ENCODE peak calls at places on chromosomes 12 and 14, in seven cellular contexts. T is neural crest cell; S is CD4-positive, alpha-beta T cell; U is heart left ventricle; M is Calu3; R is HFFc6; D is MCF 10A. H is an unnamed sample.

GRCh38 chr14:53956427-53957201 is at the start of gene BMP4:
- DNase-seq in M (peak; percentile 90), R (peak; percentile 29), U (peak; percentile 86), S (no peak), T (no peak), D (no peak), H (peak; percentile 75)

GRCh38 chr14:100422556-100423420 is 99.6 kb downstream of the SLC25A47 start:
- DNase-seq in U (no peak), T (no peak), M (no peak), D (peak; percentile 24), S (no peak), R (no peak), H (no peak)

GRCh38 chr12:81758421-81759214 is 532 bp downstream of the PPFIA2 start:
- DNase-seq in S (no peak), R (no peak), M (peak; percentile 38), T (peak; percentile 32), D (peak; percentile 48), U (peak; percentile 24), H (no peak)

GRCh38 chr12:82040987-82041743 is 282.0 kb upstream of the PPFIA2 start:
- DNase-seq in U (no peak), T (no peak), M (no peak), S (no peak), R (no peak), D (no peak), H (no peak)

GRCh38 chr12:15688202-15688736 is 100.9 kb downstream of the EPS8 start:
- DNase-seq in R (no peak), U (peak; percentile 77), T (peak; percentile 44), S (no peak), M (peak; percentile 86), D (peak; percentile 45), H (peak; percentile 82)

GRCh38 chr14:33017016-33017415 is 78.3 kb downstream of the NPAS3 start:
- DNase-seq in M (no peak), R (no peak), D (no peak), S (no peak), U (no peak), T (no peak), H (no peak)

GRCh38 chr12:52523825-52524224 is 3.6 kb upstream of the KRT5 start:
- DNase-seq in M (no peak), D (peak; percentile 89), T (no peak), U (no peak), S (no peak), R (peak; percentile 43), H (no peak)

GRCh38 chr14:44981198-44981597 is 19.2 kb downstream of the TOGARAM1 start:
- DNase-seq in S (no peak), M (no peak), T (no peak), U (no peak), D (no peak), R (no peak), H (no peak)

GRCh38 chr14:31258427-31259039 is 50.9 kb upstream of the HECTD1 start:
- DNase-seq in M (no peak), S (no peak), U (no peak), R (no peak), T (no peak), D (no peak), H (no peak)

GRCh38 chr12:2615665-2616387 is 178.9 kb upstream of the FKBP4 start:
- DNase-seq in T (no peak), U (peak; percentile 77), M (no peak), D (no peak), S (no peak), R (no peak), H (no peak)

GRCh38 chr12:3206536-3207072 is 129.4 kb downstream of the TSPAN9 start:
- DNase-seq in R (no peak), U (no peak), M (no peak), D (no peak), S (no peak), T (no peak), H (no peak)

GRCh38 chr14:33165144-33165925 is 226.7 kb downstream of the NPAS3 start:
- DNase-seq in U (no peak), R (peak; percentile 20), S (no peak), M (no peak), D (no peak), T (no peak), H (no peak)

GRCh38 chr12:54917001-54917488 is 62.7 kb downstream of the MUCL1 start:
- DNase-seq in R (no peak), D (no peak), M (no peak), T (no peak), S (no peak), U (no peak), H (no peak)

GRCh38 chr14:104424406-104425072 is 155.0 kb upstream of the C14orf180 start:
- DNase-seq in D (no peak), R (no peak), U (no peak), M (no peak), T (no peak), S (no peak), H (no peak)

GRCh38 chr12:46303039-46303666 is 34.3 kb upstream of the SLC38A1 start:
- DNase-seq in M (peak; percentile 16), U (no peak), R (peak; percentile 21), D (peak; percentile 49), S (peak; percentile 15), T (no peak), H (no peak)

GRCh38 chr12:68237068-68237467 is 11.5 kb upstream of the IL26 start:
- DNase-seq in T (no peak), U (no peak), S (no peak), M (no peak), D (no peak), R (no peak), H (no peak)
- TF ChIP-seq CTCF in T (no peak), U (no peak), S (no peak), M (no peak), D (peak; percentile 21), R (peak; percentile 42), H (no peak)

DNA sequence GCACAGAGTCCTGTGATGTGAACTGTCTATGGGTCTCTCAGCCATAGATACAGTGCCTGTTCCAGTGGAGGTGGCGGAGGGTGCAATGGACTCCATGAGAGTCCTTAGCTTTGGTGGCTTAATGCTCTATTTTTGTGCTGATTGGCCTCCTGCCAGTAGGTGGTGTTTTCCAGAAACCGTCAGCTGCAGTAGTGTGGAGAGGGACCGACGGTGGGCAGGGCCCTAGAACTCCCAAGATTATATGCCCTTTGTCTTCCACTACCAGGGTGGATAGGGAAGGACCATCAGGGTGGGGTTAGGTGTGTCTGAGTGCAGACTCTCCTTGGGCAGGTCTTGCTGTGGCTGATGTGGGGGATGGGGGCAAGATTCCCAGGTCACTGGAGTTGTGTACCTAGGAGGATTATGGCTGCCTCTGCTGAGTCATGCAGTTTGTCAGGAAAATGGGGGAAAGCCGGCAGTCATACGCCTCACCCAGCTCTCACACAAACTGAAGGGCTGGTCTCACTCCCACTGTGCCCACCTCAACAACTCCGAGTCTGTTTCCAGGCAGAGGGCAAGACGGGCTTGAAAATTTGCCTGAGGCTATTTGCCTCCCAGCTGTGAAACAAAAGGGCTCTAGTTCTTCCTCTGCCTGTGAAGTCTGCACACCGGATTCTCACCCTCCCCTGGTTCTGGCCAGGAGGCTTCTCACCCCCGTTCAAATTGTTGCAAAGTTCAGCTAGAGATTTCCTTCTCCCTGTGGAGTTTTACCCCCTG is 24.9 kb upstream of the ZDHHC17 start:
- DNase-seq in S (no peak), D (no peak), U (no peak), M (no peak), T (no peak), R (no peak), H (no peak)
- TF ChIP-seq CTCF in S (no peak), D (no peak), U (no peak), M (no peak), T (no peak), R (no peak), H (no peak)

DNA sequence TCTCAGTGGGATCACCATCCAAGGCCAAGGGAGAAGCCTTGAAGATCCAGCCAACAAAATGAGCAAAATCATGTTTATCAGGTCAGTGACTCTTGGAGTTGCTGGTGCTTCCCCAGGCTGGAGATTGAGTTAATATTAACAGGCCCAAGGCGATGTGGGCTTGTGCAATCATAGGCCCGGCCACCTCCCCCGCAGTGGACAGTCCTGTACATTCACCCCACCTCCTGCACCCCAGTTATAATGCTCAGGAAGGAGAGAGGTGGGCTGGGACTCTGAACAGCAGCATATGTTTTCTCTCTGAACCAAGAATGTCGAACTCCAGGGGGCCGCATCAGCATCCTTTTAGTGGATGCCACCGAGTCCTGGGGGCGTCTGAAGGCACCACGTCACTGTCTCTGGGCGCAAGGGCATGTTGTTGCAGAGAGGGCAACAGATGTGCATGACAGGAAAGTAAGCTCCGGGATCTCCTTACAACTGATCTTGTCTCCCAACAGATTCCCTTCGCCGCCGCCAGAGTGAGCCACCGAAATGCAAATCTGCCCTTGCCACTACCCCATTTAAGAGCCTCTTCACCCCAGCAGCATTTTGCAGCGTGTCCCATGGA is 32.2 kb upstream of the SERPINA6 start:
- DNase-seq in U (peak; percentile 42), D (no peak), M (peak; percentile 48), R (no peak), S (no peak), T (peak; percentile 20), H (peak; percentile 80)
- TF ChIP-seq CTCF in U (peak; percentile 24), D (no peak), M (no peak), R (peak; percentile 9), S (no peak), T (peak; percentile 55), H (peak; percentile 56)

GRCh38 chr12:101596172-101596571 is 1.4 kb downstream of the MYBPC1 start:
- DNase-seq in R (no peak), D (no peak), S (no peak), U (no peak), T (no peak), M (no peak), H (no peak)

GRCh38 chr12:101599771-101600486 is 5.2 kb downstream of the MYBPC1 start:
- DNase-seq in T (no peak), M (no peak), U (no peak), D (peak; percentile 14), R (no peak), S (no peak), H (no peak)

GRCh38 chr12:101599311-101599710 is 4.5 kb downstream of the MYBPC1 start:
- DNase-seq in R (no peak), M (no peak), S (no peak), T (no peak), D (no peak), U (no peak), H (no peak)

GRCh38 chr12:101597164-101597563 is 2.4 kb downstream of the MYBPC1 start:
- DNase-seq in R (no peak), T (no peak), D (no peak), M (no peak), S (no peak), U (no peak), H (no peak)

GRCh38 chr12:101598483-101598882 is 3.7 kb downstream of the MYBPC1 start:
- DNase-seq in U (no peak), R (no peak), M (no peak), T (no peak), D (no peak), S (no peak), H (no peak)
- TF ChIP-seq CTCF in U (no peak), R (no peak), M (no peak), T (no peak), D (no peak), S (no peak), H (no peak)

H was measured in lower lobe of right lung.